ENCODE peak calls at places on chromosomes 3 and 15, in eight cellular contexts. K, R, A, Z, I, V, J and Y are unnamed samples. For H3K9me3, the result is how much of the 10 kb centered on the place peaks cover.

GRCh38 chr3:30698549-30698948 is 92.1 kb downstream of the TGFBR2 start:
- DNase-seq in I (no peak), J (no peak), K (no peak), Z (no peak), R (no peak), A (no peak), V (no peak), Y (no peak)

GRCh38 chr3:169286214-169286613 is 377.3 kb downstream of the MECOM start:
- DNase-seq in K (no peak), R (no peak), I (peak), J (no peak), Z (no peak), V (no peak), A (peak), Y (no peak)

GRCh38 chr3:37741644-37742043 is 120.0 kb upstream of the CTDSPL start:
- DNase-seq in Z (peak), R (peak), K (peak), J (peak), I (peak), V (no peak), A (peak), Y (peak)

GRCh38 chr15:56519000-56519399 is 54.1 kb upstream of the MNS1 start:
- DNase-seq in A (no peak), J (no peak), Z (no peak), V (no peak), R (no peak), I (no peak), K (no peak), Y (no peak)

GRCh38 chr15:77696006-77696631 is 63.4 kb upstream of the LINGO1 start:
- DNase-seq in R (no peak), J (peak), I (no peak), Z (no peak), K (no peak), V (no peak), A (no peak), Y (no peak)

GRCh38 chr3:122510878-122511481 is 3.8 kb downstream of the KPNA1 start:
- DNase-seq in K (no peak), I (no peak), V (no peak), J (no peak), R (no peak), A (no peak), Z (no peak), Y (peak)

GRCh38 chr3:25587526-25587925 is 77.2 kb downstream of the TOP2B start:
- DNase-seq in I (no peak), J (no peak), A (no peak), R (no peak), K (no peak), Z (no peak), V (no peak), Y (no peak)

GRCh38 chr3:186493507-186493906 is 50.7 kb downstream of the CRYGS start:
- DNase-seq in I (no peak), R (no peak), A (no peak), J (no peak), V (no peak), K (no peak), Z (no peak), Y (no peak)

GRCh38 chr3:84965141-84965540 is 6.4 kb downstream of the CADM2 start:
- DNase-seq in I (no peak), V (peak), K (no peak), A (peak), Z (no peak), J (peak), R (no peak), Y (peak)

GRCh38 chr3:143764840-143765239 is 83.4 kb downstream of the SLC9A9 start:
- DNase-seq in K (no peak), Z (no peak), I (no peak), A (no peak), V (no peak), R (no peak), J (no peak), Y (no peak)

GRCh38 chr3:195077611-195078540 is 193.1 kb downstream of the XXYLT1 start:
- DNase-seq in Z (no peak), A (no peak), I (no peak), R (no peak), K (no peak), J (peak), V (no peak), Y (no peak)

GRCh38 chr15:29986946-29987345 is 95.8 kb upstream of the GOLGA8J start:
- DNase-seq in K (no peak), A (no peak), J (no peak), V (no peak), Z (no peak), I (no peak), R (no peak), Y (no peak)

DNA sequence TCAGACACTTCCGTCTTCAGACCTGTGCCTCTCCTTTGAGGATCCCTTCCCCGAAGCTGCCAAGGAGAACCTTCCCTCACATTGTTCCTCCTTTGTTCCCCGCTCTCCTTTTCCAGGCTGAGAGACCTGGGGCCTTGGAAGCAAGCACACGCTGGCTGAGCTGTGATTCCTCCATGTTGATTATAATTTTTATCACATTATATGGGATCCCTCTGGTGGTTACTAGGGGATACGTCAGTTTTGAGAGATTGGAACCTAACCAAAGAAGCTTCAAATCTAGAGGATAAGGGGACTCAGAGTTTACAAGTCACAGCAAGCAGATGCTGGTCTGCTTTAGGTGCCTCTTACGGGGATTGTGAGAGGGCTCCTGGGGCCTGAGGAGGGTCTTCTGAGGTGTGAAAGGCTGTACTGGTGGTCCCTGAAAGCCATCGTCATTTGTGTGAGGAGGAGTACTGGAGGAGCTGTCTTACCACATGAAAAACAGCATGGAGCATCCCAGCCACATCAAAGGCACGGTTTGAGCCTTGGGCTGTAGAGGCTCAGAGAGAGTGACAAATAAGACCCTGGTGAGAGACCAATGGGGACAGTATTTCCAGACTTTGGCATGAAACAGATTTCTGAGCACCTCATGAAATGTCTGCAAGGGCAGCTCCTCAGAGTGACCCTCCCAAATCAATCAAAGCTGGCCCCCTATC is 760.1 kb upstream of the CFAP20DC start:
- DNase-seq in Z (peak), A (peak), I (peak), R (no peak), J (peak), K (peak), V (no peak), Y (no peak)
- TF ChIP-seq EZH2phosphoT487 in Z (no peak), A (no peak), I (no peak), R (no peak), J (no peak), K (no peak), V (no peak), Y (no peak)

GRCh38 chr3:133881987-133882825 is 13.5 kb downstream of the RAB6B start:
- DNase-seq in I (peak), K (no peak), A (peak), J (no peak), V (no peak), Z (peak), R (no peak), Y (no peak)

GRCh38 chr3:133884547-133885240 is 11.0 kb downstream of the RAB6B start:
- DNase-seq in R (no peak), I (no peak), A (no peak), J (no peak), K (no peak), Z (no peak), V (no peak), Y (no peak)

GRCh38 chr3:133881492-133881891 is 14.2 kb downstream of the RAB6B start:
- DNase-seq in K (no peak), R (no peak), V (no peak), Z (no peak), J (no peak), A (no peak), I (no peak), Y (no peak)

GRCh38 chr3:133883657-133884546 is 11.8 kb downstream of the RAB6B start:
- DNase-seq in Z (no peak), R (no peak), K (no peak), I (no peak), A (no peak), J (no peak), V (no peak), Y (no peak)

GRCh38 chr3:133882986-133883586 is 12.6 kb downstream of the RAB6B start:
- DNase-seq in K (no peak), I (no peak), R (no peak), J (no peak), V (no peak), Z (no peak), A (no peak), Y (no peak)
- H3K9me3 ChIP-seq in K (under half), I (under half), R (under half), J (under half), V (under half), Z (under half), A (under half), Y (under half)

DNA sequence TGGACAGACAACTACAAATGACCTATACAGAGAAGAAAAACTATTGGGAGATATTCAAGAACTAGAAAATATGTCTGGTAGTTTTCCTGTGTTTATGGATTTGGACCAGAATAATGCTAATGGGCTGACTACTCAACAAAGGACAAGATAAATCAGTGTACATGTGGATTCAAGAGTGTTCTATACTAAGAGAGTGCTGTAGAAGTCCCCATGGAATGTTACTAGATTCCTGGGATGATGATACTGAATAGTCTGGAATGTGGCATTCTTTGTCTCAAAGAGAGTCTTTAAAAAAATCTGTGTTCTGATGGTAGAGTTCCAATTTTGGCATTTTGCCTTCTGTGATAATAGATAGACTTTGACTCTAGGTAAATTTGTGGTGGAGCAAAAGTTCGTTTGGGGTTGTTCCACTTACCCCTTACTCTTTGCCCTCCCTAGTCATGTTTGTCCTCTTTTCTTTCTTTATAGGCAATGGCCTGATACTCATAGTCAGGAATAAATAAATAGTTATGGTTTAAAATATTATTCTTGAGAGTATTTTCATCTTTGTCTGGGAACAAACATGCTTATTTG is 43.7 kb downstream of the NMD3 start:
- DNase-seq in J (no peak), I (no peak), V (no peak), K (no peak), R (no peak), A (no peak), Z (peak), Y (no peak)
- TF ChIP-seq EZH2phosphoT487 in J (no peak), I (no peak), V (no peak), K (no peak), R (no peak), A (no peak), Z (no peak), Y (no peak)

DNA sequence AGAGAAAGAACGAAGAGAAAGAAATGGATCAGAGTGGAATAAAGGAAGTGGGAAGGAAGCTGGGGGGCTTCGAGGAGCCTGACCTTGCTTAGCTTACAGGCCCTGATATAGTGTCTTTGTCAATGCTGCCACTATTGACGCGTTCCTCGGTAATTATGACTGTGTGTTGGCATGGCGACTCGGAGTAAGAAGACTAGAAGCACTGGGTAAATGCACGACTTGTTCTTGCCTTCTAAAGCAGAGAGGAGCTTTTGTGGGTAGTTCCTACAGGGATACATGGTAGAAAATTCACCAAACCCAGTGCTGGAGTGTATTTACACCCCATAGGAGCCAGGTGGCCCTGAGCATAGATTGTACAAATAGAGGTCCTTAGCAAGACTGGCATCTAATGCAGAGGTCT is 47.7 kb upstream of the POLG start:
- DNase-seq in A (no peak), V (no peak), J (no peak), R (no peak), Z (no peak), I (no peak), K (no peak), Y (no peak)
- H3K9me3 ChIP-seq in A (under half), V (under half), J (under half), R (under half), Z (under half), I (under half), K (under half), Y (under half)

GRCh38 chr3:150419959-150420358 is 11.9 kb downstream of the TSC22D2 start:
- DNase-seq in R (no peak), Z (no peak), A (no peak), J (no peak), K (no peak), V (no peak), I (no peak), Y (no peak)
- TF ChIP-seq EZH2phosphoT487 in R (no peak), Z (no peak), A (no peak), J (no peak), K (no peak), V (no peak), I (no peak), Y (no peak)

GRCh38 chr15:25087137-25087536 is 132.3 kb downstream of the SNRPN start:
- DNase-seq in V (no peak), Z (no peak), A (no peak), J (no peak), K (no peak), I (no peak), R (no peak), Y (no peak)
- H3K9me3 ChIP-seq in V (under half), Z (under half), A (under half), J (under half), K (under half), I (under half), R (half or more), Y (under half)

GRCh38 chr3:188358787-188359493 is 205.0 kb downstream of the LPP start:
- DNase-seq in A (no peak), I (no peak), V (no peak), Z (no peak), K (peak), R (no peak), J (no peak), Y (no peak)
- TF ChIP-seq EZH2phosphoT487 in A (no peak), I (no peak), V (no peak), Z (no peak), K (no peak), R (no peak), J (no peak), Y (no peak)

DNA sequence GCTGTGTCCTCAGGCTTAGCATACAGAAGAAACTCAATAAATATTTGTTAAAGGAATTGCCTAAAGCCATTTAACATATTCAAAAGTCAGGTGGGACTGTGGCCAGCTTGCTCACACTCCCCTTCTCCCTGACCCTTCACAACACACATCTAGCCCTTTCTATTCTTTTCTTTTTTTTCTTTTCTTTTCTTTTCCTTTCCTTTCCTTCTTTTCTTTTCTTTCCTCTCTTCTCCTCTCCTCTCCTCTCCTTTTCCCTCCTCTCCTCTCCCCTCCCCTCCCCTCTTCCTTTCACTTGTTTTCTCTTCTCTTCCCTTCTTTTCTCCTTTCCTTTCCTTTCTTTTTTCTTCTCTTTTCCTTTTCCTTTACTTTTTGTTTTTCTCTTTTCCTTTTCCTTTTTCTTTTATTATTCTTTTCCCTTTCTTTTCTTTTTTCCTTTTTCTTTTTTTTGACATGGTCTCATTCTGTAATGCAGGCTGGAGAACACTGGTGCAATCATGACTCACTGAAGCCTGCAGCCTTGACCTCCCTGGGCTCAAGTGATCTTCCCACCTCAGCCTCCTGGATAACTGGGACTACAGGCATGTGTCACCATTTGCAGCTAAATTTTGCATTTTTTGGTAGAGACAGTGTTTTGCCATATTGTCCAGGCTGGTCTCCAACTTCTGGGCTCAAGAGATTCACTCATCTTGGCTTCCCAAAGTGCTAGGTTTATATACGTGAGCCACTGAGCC is 377.8 kb downstream of the GRM7 start:
- DNase-seq in K (no peak), A (no peak), V (no peak), R (no peak), Z (no peak), I (no peak), J (no peak), Y (no peak)
- H3K9me3 ChIP-seq in K (under half), A (under half), V (under half), R (under half), Z (under half), I (under half), J (under half), Y (under half)